ENCODE peak calls at places on chromosomes 2 and 18, in eight cellular contexts. H, K, M, T, I, A, D and L are unnamed samples.

GRCh38 chr2:100518801-100519200 is 44.0 kb upstream of the PDCL3 start:
- DNase-seq in H (peak), K (no peak), M (no peak), T (no peak), I (no peak), A (no peak), D (no peak), L (no peak)

GRCh38 chr18:36895606-36896005 is 66.7 kb downstream of the KIAA1328 start:
- DNase-seq in H (no peak), K (no peak), M (no peak), T (no peak), I (no peak), A (no peak), D (no peak), L (no peak)

GRCh38 chr2:222791946-222792649 is 68.7 kb upstream of the ACSL3 start:
- DNase-seq in H (no peak), K (no peak), M (no peak), T (no peak), I (no peak), A (no peak), D (no peak), L (no peak)

GRCh38 chr2:10016001-10016801 is 27.1 kb upstream of the KLF11 start:
- DNase-seq in H (no peak), K (no peak), M (no peak), T (no peak), I (no peak), A (no peak), D (no peak), L (no peak)

GRCh38 chr18:78145096-78145495 is 834.5 kb upstream of the SALL3 start:
- DNase-seq in H (no peak), K (no peak), M (no peak), T (no peak), I (no peak), A (no peak), D (no peak), L (no peak)

GRCh38 chr2:207819839-207820784 is 50.4 kb upstream of the FZD5 start:
- DNase-seq in H (peak), K (no peak), M (no peak), T (no peak), I (no peak), A (peak), D (no peak), L (no peak)

GRCh38 chr2:200199576-200200263 is 106.8 kb upstream of the SPATS2L start:
- DNase-seq in H (peak), K (no peak), M (no peak), T (peak), I (no peak), A (peak), D (no peak), L (no peak)

GRCh38 chr2:228927028-228928010 is 343.8 kb downstream of the PID1 start:
- DNase-seq in H (peak), K (no peak), M (no peak), T (no peak), I (no peak), A (no peak), D (no peak), L (no peak)

GRCh38 chr18:39487932-39488331 is 1922.3 kb upstream of the CELF4 start:
- DNase-seq in H (no peak), K (no peak), M (no peak), T (no peak), I (no peak), A (no peak), D (no peak), L (no peak)